ENCODE peak calls at places on chromosomes 3 and 15, in six cellular contexts. P is CD4-positive, alpha-beta T cell; Q is pancreas; S is colonic mucosa; H is brain microvascular endothelial cell; A is AG04450. J is an unnamed sample.

GRCh38 chr15:50244959-50245624 is 20.4 kb downstream of the HDC start:
- DNase-seq in A (no peak), Q (no peak), P (no peak), S (no peak), H (no peak), J (no peak)

GRCh38 chr15:84666373-84666772 is 8.4 kb upstream of the NMB start:
- DNase-seq in A (no peak), H (no peak), P (no peak), S (no peak), Q (no peak), J (no peak)

GRCh38 chr3:171673951-171674350 is 136.3 kb downstream of the PLD1 start:
- DNase-seq in H (no peak), Q (no peak), A (no peak), P (no peak), S (no peak), J (no peak)

GRCh38 chr15:64092864-64093626 is 593 bp downstream of the CIAO2A start:
- DNase-seq in P (peak; percentile 16), S (peak; percentile 67), A (no peak), Q (peak; percentile 58), H (peak; percentile 50), J (no peak)

GRCh38 chr3:76470285-76470684 is 569.6 kb upstream of the ROBO2 start:
- DNase-seq in S (no peak), Q (no peak), H (peak; percentile 92), P (no peak), A (peak; percentile 65), J (no peak)

GRCh38 chr3:182729903-182730674 is 63.2 kb upstream of the ATP11B start:
- DNase-seq in H (no peak), A (no peak), S (no peak), P (no peak), Q (no peak), J (no peak)

GRCh38 chr3:123044981-123045763 is 17.6 kb upstream of the SEMA5B start:
- DNase-seq in S (no peak), H (no peak), P (no peak), A (no peak), Q (no peak), J (no peak)

GRCh38 chr3:142509079-142509478 is 61.2 kb upstream of the XRN1 start:
- DNase-seq in A (no peak), P (no peak), H (no peak), S (no peak), Q (no peak), J (no peak)

GRCh38 chr15:41774873-41775417 is 661 bp downstream of the MAPKBP1 start:
- DNase-seq in Q (no peak), H (no peak), S (peak; percentile 20), P (no peak), A (no peak), J (no peak)

GRCh38 chr3:172591876-172592771 is 68.9 kb upstream of the TNFSF10 start:
- DNase-seq in P (peak; percentile 49), S (no peak), H (peak; percentile 55), A (no peak), Q (no peak), J (no peak)

GRCh38 chr15:67125589-67126502 is 60.4 kb downstream of the SMAD3 start:
- DNase-seq in H (peak; percentile 98), S (no peak), A (peak; percentile 98), Q (peak; percentile 70), P (no peak), J (peak; percentile 89)

GRCh38 chr3:157938154-157938774 is 168.0 kb downstream of the SHOX2 start:
- DNase-seq in Q (no peak), H (no peak), A (no peak), P (no peak), S (no peak), J (peak; percentile 16)

GRCh38 chr3:155024006-155024638 is 56.0 kb upstream of the MME start:
- DNase-seq in A (no peak), S (no peak), Q (no peak), H (peak; percentile 66), P (no peak), J (no peak)

GRCh38 chr3:24507776-24508422 is 13.2 kb upstream of the THRB start:
- DNase-seq in Q (no peak), S (no peak), P (no peak), H (no peak), A (no peak), J (no peak)

GRCh38 chr15:82810061-82810862 is 834 bp downstream of the WHAMM start:
- DNase-seq in S (peak; percentile 25), P (peak; percentile 39), A (no peak), Q (peak; percentile 66), H (no peak), J (no peak)

GRCh38 chr15:35701402-35702046 is 155.6 kb upstream of the DPH6 start:
- DNase-seq in H (no peak), A (no peak), S (no peak), Q (no peak), P (no peak), J (no peak)

GRCh38 chr15:35697549-35698299 is 151.8 kb upstream of the DPH6 start:
- DNase-seq in S (no peak), A (peak; percentile 62), P (no peak), H (peak; percentile 47), Q (no peak), J (no peak)

GRCh38 chr15:35698331-35698730 is 152.4 kb upstream of the DPH6 start:
- DNase-seq in H (no peak), Q (no peak), A (no peak), P (no peak), S (no peak), J (no peak)

GRCh38 chr15:35696767-35697231 is 150.8 kb upstream of the DPH6 start:
- DNase-seq in S (no peak), A (peak; percentile 68), Q (no peak), H (peak; percentile 91), P (no peak), J (peak; percentile 43)

GRCh38 chr15:35698978-35699377 is 153.0 kb upstream of the DPH6 start:
- DNase-seq in P (no peak), H (no peak), S (no peak), Q (no peak), A (no peak), J (no peak)
- H3K27ac ChIP-seq in P (no peak overlapping the region), H (no peak overlapping the region), S (no peak overlapping the region), Q (no peak overlapping the region), A (no peak overlapping the region), J (no peak overlapping the region)

DNA sequence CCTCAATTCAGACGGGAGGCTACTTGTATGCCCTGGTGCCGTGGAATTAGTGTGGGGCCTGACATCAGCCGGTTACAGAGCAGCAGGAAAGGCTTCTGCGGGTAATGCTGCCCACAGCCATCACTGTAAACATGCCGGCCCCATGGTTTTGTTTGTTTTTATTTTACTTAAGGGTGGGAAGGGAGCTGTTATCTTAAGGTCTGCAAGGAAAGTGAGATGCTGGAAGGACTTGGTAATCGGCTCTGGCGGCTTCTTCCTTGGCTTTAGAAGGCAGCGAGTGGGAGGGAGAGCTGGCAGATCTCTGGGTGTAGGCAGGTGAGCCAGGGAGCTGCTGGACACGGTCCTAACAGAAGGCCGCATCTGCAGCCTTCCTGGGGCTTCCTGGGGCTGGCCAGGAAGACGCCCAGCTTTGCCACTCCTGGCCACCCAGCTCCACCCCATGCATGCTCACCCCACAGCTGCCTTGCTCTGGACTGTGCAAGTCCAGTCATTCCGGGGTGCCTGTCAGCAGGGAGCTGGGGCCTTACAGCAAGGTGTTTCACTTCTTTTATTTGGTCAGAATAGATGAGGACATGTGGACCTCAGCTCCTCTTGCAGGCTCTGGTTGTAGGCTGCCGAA is 54.1 kb upstream of the FURIN start:
- DNase-seq in Q (no peak), S (no peak), A (no peak), P (no peak), H (peak; percentile 13), J (no peak)
- H3K27ac ChIP-seq in Q (no peak overlapping the region), S (no peak overlapping the region), A (no peak overlapping the region), P (no peak overlapping the region), H (no peak overlapping the region), J (no peak overlapping the region)

GRCh38 chr3:11668243-11669232 is 24.8 kb upstream of the VGLL4 start:
- DNase-seq in A (no peak), Q (no peak), S (no peak), P (no peak), H (no peak), J (no peak)
- H3K27ac ChIP-seq in A (no peak overlapping the region), Q (no peak overlapping the region), S (no peak overlapping the region), P (no peak overlapping the region), H (no peak overlapping the region), J (no peak overlapping the region)

DNA sequence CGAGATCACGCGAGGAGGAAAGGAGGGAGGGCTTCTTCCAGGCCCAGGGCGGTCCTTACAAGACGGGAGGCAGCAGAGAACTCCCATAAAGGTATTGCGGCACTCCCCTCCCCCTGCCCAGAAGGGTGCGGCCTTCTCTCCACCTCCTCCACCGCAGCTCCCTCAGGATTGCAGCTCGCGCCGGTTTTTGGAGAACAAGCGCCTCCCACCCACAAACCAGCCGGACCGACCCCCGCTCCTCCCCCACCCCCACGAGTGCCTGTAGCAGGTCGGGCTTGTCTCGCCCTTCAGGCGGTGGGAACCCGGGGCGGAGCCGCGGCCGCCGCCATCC is 1.1 kb upstream of the SETD5 start:
- DNase-seq in S (peak; percentile 94), P (no peak), A (peak; percentile 93), Q (no peak), H (peak; percentile 97), J (peak; percentile 92)
- H3K27ac ChIP-seq in S (peak overlapping the region; percentile 92), P (peak overlapping the region; percentile 95), A (peak overlapping the region; percentile 98), Q (peak overlapping the region; percentile 97), H (peak overlapping the region; percentile 97), J (peak overlapping the region; percentile 96)

GRCh38 chr15:27827336-27827735 is 271.8 kb downstream of the OCA2 start:
- DNase-seq in P (no peak), S (no peak), H (no peak), A (no peak), Q (no peak), J (no peak)
- H3K27ac ChIP-seq in P (no peak overlapping the region), S (no peak overlapping the region), H (no peak overlapping the region), A (peak overlapping the region; percentile 39), Q (no peak overlapping the region), J (peak overlapping the region; percentile 33)

GRCh38 chr3:177212278-177212610 is 15.0 kb upstream of the TBL1XR1 start:
- DNase-seq in A (no peak), P (no peak), H (no peak), S (no peak), Q (no peak), J (no peak)
- H3K27ac ChIP-seq in A (no peak overlapping the region), P (no peak overlapping the region), H (no peak overlapping the region), S (peak overlapping the region; percentile 87), Q (no peak overlapping the region), J (peak overlapping the region; percentile 31)

J was measured in epithelial cell of prostate.